ENCODE peak calls at places on chromosomes 3 and 15, in nine cellular contexts. R is adrenal gland, I is Karpas-422, X is hepatocyte, V is neuronal stem cell, D is H1, Z is endothelial cell of umbilical vein, H is cardiac muscle cell, G is SK-N-SH. E is an unnamed sample.
A peak's percentile ranks its signal among the peaks of the same experiment; 100 is the strongest.

GRCh38 chr3:193771736-193772135 is 178.7 kb downstream of the OPA1 start:
- DNase-seq in V (peak; percentile 29), X (no peak), R (no peak), D (no peak), Z (no peak), I (no peak), H (no peak), G (no peak), E (no peak)

GRCh38 chr3:106825962-106826605 is 551.2 kb upstream of the CCDC54 start:
- DNase-seq in Z (peak; percentile 41), D (no peak), I (no peak), H (peak; percentile 72), V (no peak), G (no peak), R (no peak), X (peak; percentile 23), E (no peak)

GRCh38 chr15:67098768-67099282 is 33.4 kb downstream of the SMAD3 start:
- DNase-seq in I (no peak), V (no peak), Z (no peak), X (peak; percentile 60), H (no peak), D (no peak), G (no peak), R (no peak), E (no peak)

GRCh38 chr3:134381048-134381447 is 6.8 kb upstream of the AMOTL2 start:
- DNase-seq in D (no peak), V (no peak), H (no peak), X (no peak), I (no peak), G (no peak), Z (no peak), R (no peak), E (no peak)

GRCh38 chr3:88767746-88768145 is 339.7 kb upstream of the EPHA3 start:
- DNase-seq in D (no peak), R (no peak), X (no peak), I (no peak), H (no peak), Z (no peak), V (no peak), G (no peak), E (no peak)

GRCh38 chr3:165011557-165011956 is 66.7 kb downstream of the SI start:
- DNase-seq in I (no peak), D (no peak), H (no peak), G (no peak), X (no peak), R (no peak), Z (no peak), V (no peak), E (no peak)

GRCh38 chr3:46948830-46949671 is 27.5 kb downstream of the CCDC12 start:
- DNase-seq in Z (no peak), V (no peak), D (no peak), G (no peak), H (no peak), I (no peak), X (peak; percentile 63), R (peak; percentile 60), E (no peak)

GRCh38 chr15:65423150-65423976 is 616 bp upstream of the IGDCC4 start:
- DNase-seq in R (no peak), D (no peak), Z (no peak), V (no peak), H (no peak), X (no peak), I (no peak), G (no peak), E (no peak)

GRCh38 chr3:146184616-146185015 is 23.6 kb upstream of the PLOD2 start:
- DNase-seq in Z (no peak), R (no peak), I (no peak), H (peak; percentile 37), X (peak; percentile 34), V (no peak), G (no peak), D (no peak), E (no peak)

GRCh38 chr3:37198547-37198946 is 24.2 kb upstream of the LRRFIP2 start:
- DNase-seq in I (no peak), R (no peak), Z (no peak), D (no peak), H (no peak), V (no peak), G (no peak), X (no peak), E (no peak)

GRCh38 chr3:87052499-87053260 is 61.7 kb upstream of the VGLL3 start:
- DNase-seq in V (no peak), H (peak; percentile 5), R (no peak), D (peak; percentile 17), Z (no peak), G (no peak), I (no peak), X (no peak), E (no peak)

GRCh38 chr3:183534249-183534648 is 21.3 kb downstream of the KLHL6 start:
- DNase-seq in I (no peak), X (peak; percentile 39), H (no peak), D (no peak), Z (no peak), G (no peak), V (no peak), R (no peak), E (no peak)

GRCh38 chr15:29449136-29449535 is 179.5 kb upstream of the NSMCE3 start:
- DNase-seq in H (no peak), R (no peak), Z (no peak), G (no peak), V (peak; percentile 42), I (no peak), X (peak; percentile 30), D (no peak), E (no peak)

GRCh38 chr15:33201376-33202189 is 7.1 kb upstream of the FMN1 start:
- DNase-seq in G (peak; percentile 42), V (peak; percentile 65), X (peak; percentile 81), D (peak; percentile 62), I (peak; percentile 64), Z (peak; percentile 21), H (peak; percentile 6), R (peak; percentile 67), E (no peak)

GRCh38 chr15:89802231-89802928 is 12.3 kb downstream of the ANPEP start:
- DNase-seq in Z (peak; percentile 66), D (no peak), R (no peak), G (peak; percentile 24), H (no peak), V (no peak), I (no peak), X (no peak), E (no peak)

GRCh38 chr3:169390310-169390731 is 273.2 kb downstream of the MECOM start:
- DNase-seq in Z (peak; percentile 80), D (no peak), X (peak; percentile 17), I (no peak), G (no peak), R (no peak), V (no peak), H (peak; percentile 60), E (no peak)

GRCh38 chr15:66679043-66679656 is 22.9 kb upstream of the SMAD6 start:
- DNase-seq in H (peak; percentile 47), V (no peak), I (no peak), D (no peak), Z (no peak), X (no peak), R (no peak), G (no peak), E (no peak)

GRCh38 chr3:172562881-172563835 is 39.9 kb upstream of the TNFSF10 start:
- DNase-seq in G (no peak), R (peak; percentile 34), I (no peak), V (no peak), X (peak; percentile 60), D (no peak), Z (peak; percentile 90), H (peak; percentile 98), E (no peak)

GRCh38 chr15:28998511-28998910 is 112.7 kb downstream of the APBA2 start:
- DNase-seq in Z (no peak), V (no peak), G (no peak), R (no peak), D (no peak), H (peak; percentile 18), X (no peak), I (no peak), E (no peak)

GRCh38 chr3:63937661-63938651 is 25.8 kb upstream of the SCAANT1 start:
- DNase-seq in X (peak; percentile 48), I (no peak), H (no peak), R (no peak), D (no peak), V (no peak), G (no peak), Z (no peak), E (no peak)
- H3K36me3 ChIP-seq in X (no peaks in the 10 kb centered on the region), I (peaks cover 16% of the 10 kb centered on the region), H (no peaks in the 10 kb centered on the region), R (no peaks in the 10 kb centered on the region), D (no peaks in the 10 kb centered on the region), V (no peaks in the 10 kb centered on the region), G (peaks cover 18% of the 10 kb centered on the region), Z (no peaks in the 10 kb centered on the region), E (peaks cover 18% of the 10 kb centered on the region)

GRCh38 chr15:69377137-69377536 is 37.0 kb upstream of the KIF23 start:
- DNase-seq in I (no peak), H (no peak), G (no peak), Z (no peak), V (no peak), R (no peak), D (no peak), X (no peak), E (no peak)
- H3K27ac ChIP-seq in I (no peak overlapping the region), H (no peak overlapping the region), G (no peak overlapping the region), Z (no peak overlapping the region), V (no peak overlapping the region), R (no peak overlapping the region), D (no peak overlapping the region), X (no peak overlapping the region), E (no peak overlapping the region)

GRCh38 chr3:173690542-173690941 is 293.0 kb downstream of the NLGN1 start:
- DNase-seq in R (no peak), V (no peak), G (no peak), X (no peak), Z (no peak), H (no peak), D (no peak), I (no peak), E (no peak)
- H3K36me3 ChIP-seq in R (no peaks in the 10 kb centered on the region), V (no peaks in the 10 kb centered on the region), G (no peaks in the 10 kb centered on the region), X (no peaks in the 10 kb centered on the region), Z (no peaks in the 10 kb centered on the region), H (no peaks in the 10 kb centered on the region), D (no peaks in the 10 kb centered on the region), I (no peaks in the 10 kb centered on the region), E (no peaks in the 10 kb centered on the region)

GRCh38 chr3:71250026-71250425 is 333.5 kb downstream of the FOXP1 start:
- DNase-seq in I (no peak), G (no peak), V (no peak), D (no peak), R (no peak), Z (no peak), H (no peak), X (no peak), E (no peak)
- H3K27ac ChIP-seq in I (peak overlapping the region; percentile 76), G (no peak overlapping the region), V (no peak overlapping the region), D (no peak overlapping the region), R (no peak overlapping the region), Z (peak overlapping the region; percentile 30), H (no peak overlapping the region), X (no peak overlapping the region), E (no peak overlapping the region)